ENCODE peak calls at places on chromosome 1, in four cellular contexts. B is tibial nerve, S is esophagus muscularis mucosa, G is suprapubic skin. V is an unnamed sample.

GRCh38 chr1:199701731-199702130 is 325.8 kb upstream of the NR5A2 start:
- DNase-seq in B (no peak), G (no peak), S (no peak), V (no peak)

GRCh38 chr1:62159940-62160348 is 34.7 kb upstream of the L1TD1 start:
- DNase-seq in B (no peak), S (no peak), G (no peak), V (no peak)

GRCh38 chr1:46166521-46167462 is 8.1 kb upstream of the TSPAN1 start:
- DNase-seq in B (no peak), S (no peak), G (no peak), V (no peak)

GRCh38 chr1:208189183-208189582 is 55.0 kb downstream of the PLXNA2 start:
- DNase-seq in S (no peak), B (no peak), G (no peak), V (no peak)

GRCh38 chr1:171141336-171142051 is 43.6 kb upstream of the FMO2 start:
- DNase-seq in S (no peak), G (peak; percentile 66), B (peak; percentile 35), V (no peak)

GRCh38 chr1:183870351-183871077 is 65.6 kb downstream of the RGL1 start:
- DNase-seq in S (no peak), G (peak; percentile 80), B (peak; percentile 75), V (no peak)

GRCh38 chr1:221419513-221420088 is 322.3 kb downstream of the DUSP10 start:
- DNase-seq in B (no peak), G (no peak), S (no peak), V (no peak)

GRCh38 chr1:163799190-163799805 is 477.5 kb downstream of the NUF2 start:
- DNase-seq in G (no peak), S (no peak), B (no peak), V (no peak)

GRCh38 chr1:2067393-2067792 is 17.2 kb downstream of the PRKCZ start:
- DNase-seq in S (no peak), G (no peak), B (no peak), V (no peak)

GRCh38 chr1:14848621-14849020 is 250.1 kb downstream of the KAZN start:
- DNase-seq in B (no peak), S (no peak), G (no peak), V (no peak)

DNA sequence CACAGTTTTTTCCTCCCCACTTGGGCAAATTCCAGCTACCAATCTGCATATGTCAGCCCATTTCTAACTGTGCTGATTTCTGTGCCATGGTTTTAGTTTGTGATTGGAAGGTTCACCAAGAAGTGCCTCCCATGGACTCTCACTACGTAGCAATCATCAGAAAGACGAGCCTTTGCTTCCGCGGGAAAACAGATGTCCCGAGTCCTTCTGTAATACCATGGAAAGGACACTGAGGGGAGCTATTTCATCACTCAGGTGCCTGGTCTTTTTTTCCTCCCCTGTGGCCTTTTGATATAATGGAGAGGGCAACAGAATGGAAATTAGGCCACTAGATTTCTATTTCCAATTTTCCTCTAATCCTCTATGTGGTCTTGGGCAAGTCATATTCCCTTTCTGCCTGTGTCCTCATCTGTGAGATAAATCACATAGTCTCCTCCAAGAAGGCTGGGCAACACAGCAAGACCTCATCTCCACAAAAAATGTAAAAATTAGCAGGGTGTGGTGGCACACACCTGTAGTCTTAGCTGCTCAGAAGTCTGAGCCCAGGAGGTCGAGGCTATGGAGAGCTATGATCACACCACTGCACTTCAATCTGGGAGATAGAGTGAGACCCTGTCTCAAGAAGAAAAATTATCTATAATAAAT is 24.8 kb downstream of the LEMD1 start:
- DNase-seq in G (no peak), S (peak; percentile 83), B (no peak), V (no peak)
- H3K4me3 ChIP-seq in G (no peak overlapping the region), S (no peak overlapping the region), B (no peak overlapping the region), V (no peak overlapping the region)

DNA sequence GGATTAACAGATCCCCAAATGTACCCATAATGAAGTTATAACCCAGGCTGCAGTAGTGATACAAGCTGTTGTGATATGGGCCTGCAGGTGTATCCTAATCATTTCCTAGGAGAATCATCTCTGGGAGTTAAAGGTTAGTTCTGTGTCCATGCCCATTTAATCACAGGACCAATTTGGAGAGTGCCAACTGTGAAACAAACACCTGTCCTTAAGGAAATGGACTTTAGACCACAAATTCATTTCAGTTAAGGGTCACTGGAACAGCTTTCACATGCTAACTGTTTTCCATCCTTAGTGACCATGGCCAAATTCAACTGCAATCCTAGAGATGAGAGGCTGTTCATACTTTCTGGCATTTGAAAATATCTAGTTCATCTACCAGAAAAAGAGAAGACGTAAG is 160.9 kb downstream of the GPATCH2 start:
- DNase-seq in S (no peak), G (no peak), B (no peak), V (no peak)
- TF ChIP-seq POLR2A in S (no peak), G (no peak), B (no peak), V (no peak)

GRCh38 chr1:159930216-159930615 is 4.9 kb upstream of the TAGLN2 start:
- DNase-seq in B (no peak), G (no peak), S (no peak), V (no peak)

GRCh38 chr1:159930634-159931033 is 5.3 kb upstream of the TAGLN2 start:
- DNase-seq in B (no peak), S (no peak), G (no peak), V (no peak)

GRCh38 chr1:159927887-159928431 is 2.7 kb upstream of the TAGLN2 start:
- DNase-seq in G (no peak), B (no peak), S (no peak), V (no peak)

GRCh38 chr1:159928491-159929050 is 3.3 kb upstream of the TAGLN2 start:
- DNase-seq in S (no peak), G (no peak), B (no peak), V (no peak)

GRCh38 chr1:159929155-159930051 is 4.1 kb upstream of the TAGLN2 start:
- DNase-seq in G (no peak), B (no peak), S (no peak), V (no peak)
- TF ChIP-seq CTCF in G (no peak), B (no peak), S (no peak), V (no peak)

GRCh38 chr1:9197186-9198099 is 37.1 kb upstream of the H6PD start:
- DNase-seq in B (no peak), S (no peak), G (no peak), V (no peak)

GRCh38 chr1:9201421-9202239 is 32.9 kb upstream of the H6PD start:
- DNase-seq in G (no peak), B (peak; percentile 22), S (no peak), V (no peak)

GRCh38 chr1:9196129-9197040 is 38.2 kb upstream of the H6PD start:
- DNase-seq in B (peak; percentile 83), S (no peak), G (peak; percentile 79), V (no peak)

GRCh38 chr1:9200441-9200840 is 34.1 kb upstream of the H6PD start:
- DNase-seq in S (no peak), B (no peak), G (no peak), V (no peak)

GRCh38 chr1:9198538-9199361 is 35.8 kb upstream of the H6PD start:
- DNase-seq in S (no peak), B (no peak), G (no peak), V (no peak)
- H3K4me3 ChIP-seq in S (peak overlapping the region; percentile 44), B (peak overlapping the region; percentile 25), G (peak overlapping the region; percentile 20), V (peak overlapping the region; percentile 9)

DNA sequence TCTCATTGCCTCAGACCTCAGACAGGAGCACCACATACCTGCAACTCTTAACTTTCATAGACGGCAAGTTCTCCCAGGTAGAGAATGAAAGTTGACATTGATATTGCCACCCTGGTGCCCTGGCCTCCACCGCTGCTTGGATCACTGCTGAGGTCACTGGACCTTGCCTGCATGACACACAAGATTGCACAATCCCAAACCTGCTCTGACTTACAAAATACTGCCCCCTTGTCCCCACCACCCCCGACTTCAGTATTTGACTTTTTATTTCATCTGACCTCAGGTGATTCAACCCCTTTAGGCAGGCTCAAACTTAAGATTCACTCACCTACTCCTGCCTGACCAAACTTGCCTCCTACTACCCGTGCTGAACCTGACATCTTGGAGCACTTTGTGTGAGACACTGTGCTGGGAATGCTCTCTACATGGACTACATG is 43.1 kb upstream of the S1PR1 start:
- DNase-seq in S (no peak), B (no peak), G (no peak), V (no peak)
- TF ChIP-seq POLR2A in S (no peak), B (no peak), G (no peak), V (no peak)

DNA sequence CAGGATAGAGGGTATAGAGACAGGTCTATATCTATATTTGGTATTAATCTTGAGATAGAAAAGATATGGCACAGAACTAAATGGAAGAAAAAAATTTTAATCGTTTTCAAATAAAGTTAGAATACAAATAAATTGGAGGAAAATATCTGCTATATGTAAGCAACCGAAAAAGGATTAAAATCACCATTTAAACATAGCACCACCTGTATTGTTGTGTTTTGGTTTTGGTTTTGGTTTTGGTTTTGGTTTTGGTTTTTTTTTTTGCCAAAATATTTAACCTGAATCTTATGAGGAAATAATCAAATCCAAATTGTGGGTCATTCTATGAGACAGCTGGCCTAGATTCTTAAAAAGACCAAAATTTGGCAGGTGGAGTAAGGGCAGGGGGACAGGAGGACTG is 28.5 kb upstream of the ANGPTL1 start:
- DNase-seq in B (no peak), G (no peak), S (no peak), V (no peak)
- TF ChIP-seq CTCF in B (no peak), G (no peak), S (no peak), V (no peak)

DNA sequence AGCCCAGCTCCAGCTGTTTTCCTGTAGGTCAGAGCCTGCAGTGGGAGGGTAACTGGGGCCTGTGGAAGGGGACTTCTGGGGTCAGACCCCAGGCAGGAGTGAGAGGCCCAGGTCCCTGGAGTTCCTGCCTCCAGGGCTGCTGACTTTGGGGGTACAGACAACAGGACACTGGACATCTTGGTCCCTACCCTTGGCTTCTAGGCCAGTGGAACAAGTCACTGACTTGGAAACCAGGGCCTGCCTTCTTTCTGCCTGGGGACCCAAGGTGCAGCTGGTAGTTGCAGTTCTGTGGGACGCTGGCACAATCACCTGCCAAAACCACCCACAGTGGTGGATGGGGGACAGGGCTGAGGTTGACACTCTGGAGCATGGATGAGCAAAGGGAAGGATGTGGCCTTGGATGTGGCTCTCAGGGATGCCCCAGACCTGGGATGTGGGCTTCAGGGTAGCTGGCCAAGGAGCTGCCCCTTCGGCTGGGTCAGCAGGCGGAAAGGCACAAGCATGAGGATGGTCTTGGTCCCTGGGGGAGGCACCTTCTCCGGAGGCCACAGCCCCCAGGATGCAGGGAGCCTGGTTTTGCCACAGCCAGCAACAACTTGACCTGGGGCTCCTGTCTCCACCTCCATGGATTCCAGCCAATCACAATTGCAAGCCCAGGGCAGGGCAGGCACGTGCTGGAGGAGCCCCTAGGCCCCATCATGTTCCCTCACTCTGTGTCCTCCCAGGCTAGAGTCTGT is 5.8 kb downstream of the JMJD4 start:
- DNase-seq in B (no peak), G (no peak), S (no peak), V (no peak)
- H3K4me3 ChIP-seq in B (peak overlapping the region; percentile 56), G (peak overlapping the region; percentile 57), S (peak overlapping the region; percentile 65), V (peak overlapping the region; percentile 66)

GRCh38 chr1:233635765-233636502 is 22.0 kb downstream of the KCNK1 start:
- DNase-seq in G (no peak), S (no peak), B (no peak), V (no peak)

GRCh38 chr1:233641029-233641428 is 27.1 kb downstream of the KCNK1 start:
- DNase-seq in B (no peak), S (no peak), G (no peak), V (no peak)

GRCh38 chr1:233636503-233636877 is 22.6 kb downstream of the KCNK1 start:
- DNase-seq in S (peak; percentile 74), B (no peak), G (no peak), V (no peak)

GRCh38 chr1:233638513-233638912 is 24.6 kb downstream of the KCNK1 start:
- DNase-seq in B (no peak), G (no peak), S (no peak), V (no peak)

DNA sequence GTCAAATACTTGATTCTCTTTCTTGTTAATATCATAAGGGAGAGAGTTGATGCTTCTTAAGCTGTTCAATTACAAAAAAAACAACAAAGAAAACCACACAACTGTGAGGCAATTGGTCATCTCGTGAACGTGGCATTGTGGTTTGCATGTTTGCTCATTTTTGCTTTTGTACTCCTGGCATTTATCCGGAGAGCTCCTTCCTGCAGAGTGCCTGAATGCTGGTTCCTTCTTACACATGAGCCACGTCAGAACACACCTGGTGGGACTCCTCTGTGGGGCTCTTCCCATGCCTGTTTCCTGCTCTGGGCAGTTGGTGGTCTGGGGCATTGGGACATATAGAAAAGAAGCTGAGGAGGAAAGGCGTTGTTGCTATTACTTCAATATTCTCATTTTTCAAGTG is 25.7 kb downstream of the KCNK1 start:
- DNase-seq in S (no peak), G (no peak), B (no peak), V (peak; percentile 34)
- TF ChIP-seq POLR2A in S (no peak), G (no peak), B (no peak), V (no peak)

V was measured in vagina.